ENCODE peak calls at places on chromosomes 6 and 20, in eight cellular contexts. W is anterior cingulate cortex; M is cardiac muscle cell; U is heart right ventricle; A is T-helper 2 cell; H is AG09309; I is stimulated activated naive B cell treated with anti-CD40 and anti-IgM and Interleukin-4, amounts not matched to agents 10 μg/mL and 1 μg/mL and 100 μg/mL, for 72 hours; Y is ovary. Z is an unnamed sample.

GRCh38 chr6:1610497-1611321 is 994 bp downstream of the FOXC1 start:
- DNase-seq in W (no peak), M (peak; percentile 49), U (peak; percentile 37), A (no peak), H (no peak), I (no peak), Y (peak; percentile 54), Z (no peak)

GRCh38 chr20:21182832-21183563 is 57.1 kb downstream of the KIZ start:
- DNase-seq in W (no peak), M (peak; percentile 88), U (no peak), A (no peak), H (peak; percentile 98), I (no peak), Y (peak; percentile 46), Z (no peak)

GRCh38 chr6:106626485-106626884 is 2.8 kb downstream of the RTN4IP1 start:
- DNase-seq in W (no peak), M (no peak), U (no peak), A (no peak), H (no peak), I (no peak), Y (no peak), Z (no peak)

GRCh38 chr6:90319044-90319443 is 22.4 kb upstream of the BACH2 start:
- DNase-seq in W (no peak), M (peak; percentile 15), U (no peak), A (no peak), H (no peak), I (no peak), Y (no peak), Z (no peak)

GRCh38 chr20:2829376-2829775 is 11.1 kb downstream of the PCED1A start:
- DNase-seq in W (no peak), M (no peak), U (no peak), A (no peak), H (no peak), I (no peak), Y (no peak), Z (no peak)

GRCh38 chr20:39829713-39830112 is 859.3 kb downstream of the MAFB start:
- DNase-seq in W (no peak), M (no peak), U (no peak), A (no peak), H (no peak), I (peak; percentile 29), Y (no peak), Z (no peak)

GRCh38 chr6:43935921-43936320 is 165.9 kb downstream of the VEGFA start:
- DNase-seq in W (no peak), M (no peak), U (no peak), A (no peak), H (no peak), I (no peak), Y (no peak), Z (no peak)

GRCh38 chr6:36906539-36906938 is 20.8 kb downstream of the C6orf89 start:
- DNase-seq in W (no peak), M (no peak), U (peak; percentile 67), A (no peak), H (no peak), I (no peak), Y (peak; percentile 52), Z (no peak)

GRCh38 chr6:140833396-140833795 is 1299.3 kb upstream of the GJE1 start:
- DNase-seq in W (no peak), M (no peak), U (no peak), A (no peak), H (no peak), I (no peak), Y (no peak), Z (no peak)

GRCh38 chr6:143675946-143676345 is 1.8 kb upstream of the PHACTR2 start:
- DNase-seq in W (no peak), M (peak; percentile 48), U (no peak), A (no peak), H (no peak), I (no peak), Y (no peak), Z (no peak)

GRCh38 chr20:5863040-5863811 is 87.1 kb downstream of the TRMT6 start:
- DNase-seq in W (no peak), M (peak; percentile 89), U (peak; percentile 19), A (no peak), H (peak; percentile 54), I (no peak), Y (peak; percentile 61), Z (no peak)

GRCh38 chr20:52379723-52380336 is 188.3 kb upstream of the ZFP64 start:
- DNase-seq in W (no peak), M (peak; percentile 51), U (peak; percentile 33), A (peak; percentile 13), H (no peak), I (no peak), Y (no peak), Z (peak; percentile 57)

GRCh38 chr6:35280903-35281302 is 16.7 kb upstream of the DEF6 start:
- DNase-seq in W (no peak), M (no peak), U (no peak), A (no peak), H (no peak), I (no peak), Y (no peak), Z (no peak)

GRCh38 chr20:63087872-63088680 is 81.3 kb upstream of the BHLHE23 start:
- DNase-seq in W (no peak), M (no peak), U (peak; percentile 6), A (no peak), H (no peak), I (no peak), Y (peak; percentile 3), Z (peak; percentile 9)

GRCh38 chr6:153090241-153090930 is 40.7 kb downstream of the RGS17 start:
- DNase-seq in W (no peak), M (peak; percentile 83), U (no peak), A (no peak), H (peak; percentile 46), I (no peak), Y (no peak), Z (no peak)

Z was measured in WTC11.